ENCODE peak calls at places on chromosomes 2 and 18, in nine cellular contexts. X is K562, U is astrocyte of the cerebellum, R is HCT116, Y is cardiac fibroblast, O is AG04450, C is GM06990, J is upper lobe of right lung, H is epithelial cell of esophagus. S is an unnamed sample.

GRCh38 chr2:182733572-182733971 is 17.5 kb downstream of the DNAJC10 start:
- DNase-seq in X (no peak), U (no peak), R (no peak), Y (no peak), O (no peak), C (no peak), J (no peak), H (no peak), S (no peak)

GRCh38 chr18:13680612-13681011 is 45.7 kb downstream of the FAM210A start:
- DNase-seq in X (peak), U (no peak), R (peak), Y (no peak), O (no peak), C (no peak), J (no peak), H (peak), S (peak)

GRCh38 chr18:61912476-61912875 is 19.7 kb upstream of the RNF152 start:
- DNase-seq in X (no peak), U (no peak), R (no peak), Y (no peak), O (no peak), C (no peak), J (no peak), H (no peak), S (no peak)

GRCh38 chr2:51165534-51166260 is 133.8 kb upstream of the NRXN1 start:
- DNase-seq in X (no peak), U (no peak), R (no peak), Y (peak), O (no peak), C (no peak), J (no peak), H (no peak), S (no peak)

GRCh38 chr18:77433076-77433475 is 183.4 kb downstream of the GALR1 start:
- DNase-seq in X (no peak), U (no peak), R (no peak), Y (no peak), O (no peak), C (no peak), J (no peak), H (no peak), S (no peak)

GRCh38 chr2:166384774-166385173 is 9.0 kb upstream of the SCN9A start:
- DNase-seq in X (peak), U (peak), R (no peak), Y (peak), O (no peak), C (no peak), J (no peak), H (peak), S (peak)

GRCh38 chr2:203733683-203734082 is 27.2 kb downstream of the CD28 start:
- DNase-seq in X (no peak), U (no peak), R (no peak), Y (no peak), O (no peak), C (no peak), J (no peak), H (no peak), S (no peak)

GRCh38 chr2:16475581-16475980 is 190.1 kb downstream of the CYRIA start:
- DNase-seq in X (no peak), U (no peak), R (no peak), Y (no peak), O (no peak), C (no peak), J (no peak), H (peak), S (no peak)

GRCh38 chr2:66439291-66440010 is 4.5 kb downstream of the MEIS1 start:
- DNase-seq in X (no peak), U (no peak), R (no peak), Y (peak), O (no peak), C (no peak), J (no peak), H (no peak), S (peak)

GRCh38 chr2:219620546-219620945 is 6.9 kb upstream of the SLC4A3 start:
- DNase-seq in X (no peak), U (no peak), R (no peak), Y (no peak), O (no peak), C (no peak), J (no peak), H (no peak), S (no peak)

GRCh38 chr2:227576110-227576509 is 22.6 kb upstream of the SCYGR2 start:
- DNase-seq in X (no peak), U (no peak), R (no peak), Y (no peak), O (no peak), C (no peak), J (no peak), H (peak), S (no peak)

GRCh38 chr2:26175191-26175715 is 2.4 kb downstream of the GAREM2 start:
- DNase-seq in X (no peak), U (no peak), R (no peak), Y (no peak), O (no peak), C (no peak), J (no peak), H (no peak), S (no peak)

GRCh38 chr2:200161458-200161857 is 145.0 kb upstream of the SPATS2L start:
- DNase-seq in X (no peak), U (no peak), R (no peak), Y (no peak), O (no peak), C (no peak), J (no peak), H (peak), S (no peak)

GRCh38 chr2:149360106-149360505 is 29.7 kb downstream of the LYPD6 start:
- DNase-seq in X (no peak), U (no peak), R (no peak), Y (no peak), O (no peak), C (no peak), J (no peak), H (peak), S (no peak)

GRCh38 chr2:20678751-20679150 is 11.8 kb downstream of the GDF7 start:
- DNase-seq in X (no peak), U (no peak), R (no peak), Y (no peak), O (no peak), C (no peak), J (no peak), H (no peak), S (no peak)

GRCh38 chr2:20675701-20676352 is 8.9 kb downstream of the GDF7 start:
- DNase-seq in X (no peak), U (no peak), R (no peak), Y (no peak), O (no peak), C (peak), J (no peak), H (peak), S (no peak)

GRCh38 chr2:20674974-20675679 is 8.2 kb downstream of the GDF7 start:
- DNase-seq in X (no peak), U (peak), R (no peak), Y (peak), O (peak), C (no peak), J (no peak), H (peak), S (peak)

GRCh38 chr2:20676353-20677215 is 9.6 kb downstream of the GDF7 start:
- DNase-seq in X (no peak), U (no peak), R (no peak), Y (peak), O (no peak), C (peak), J (no peak), H (no peak), S (no peak)

GRCh38 chr2:20677301-20678176 is 10.6 kb downstream of the GDF7 start:
- DNase-seq in X (no peak), U (no peak), R (no peak), Y (no peak), O (no peak), C (no peak), J (no peak), H (no peak), S (no peak)
- H3K4me3 ChIP-seq in X (no peak), U (no peak), R (no peak), Y (no peak), O (no peak), C (peak), J (no peak), H (no peak), S (no peak)

DNA sequence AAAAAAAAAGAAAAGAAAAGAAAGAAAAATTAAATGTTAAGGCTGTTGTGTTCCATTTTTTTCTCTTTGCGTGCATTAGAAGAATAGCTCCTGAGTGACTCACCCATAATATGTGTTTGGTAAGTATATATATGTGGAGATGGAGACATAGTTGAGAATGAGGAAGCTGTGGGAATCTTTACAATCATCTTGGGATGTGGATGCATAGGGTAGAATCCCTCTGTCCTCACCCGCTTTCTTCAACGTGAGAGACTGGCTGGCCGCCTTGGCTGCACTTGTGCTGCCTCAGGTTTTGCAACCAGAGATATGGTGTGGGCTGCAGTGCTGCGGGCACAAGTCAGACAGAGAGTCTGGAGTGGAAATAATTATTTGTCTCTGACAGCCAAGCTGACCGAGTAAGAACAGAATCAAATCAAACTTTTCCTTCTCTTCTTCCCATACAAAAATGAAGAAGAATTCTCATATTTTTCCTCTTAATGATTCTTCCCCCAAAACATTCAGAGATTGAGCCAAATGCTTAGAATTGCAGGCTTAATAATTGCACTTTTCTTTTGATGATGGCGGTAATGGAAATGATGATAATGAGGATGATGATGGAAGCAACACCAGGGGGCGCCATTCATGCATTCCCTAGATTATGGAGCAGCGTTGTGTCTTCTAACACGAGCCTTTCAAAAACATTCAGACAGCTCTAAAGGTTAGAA is 48.5 kb downstream of the SERPINB7 start:
- DNase-seq in X (peak), U (no peak), R (peak), Y (peak), O (peak), C (no peak), J (no peak), H (peak), S (peak)
- TF ChIP-seq CTCF in X (peak), U (no peak), R (peak), Y (peak), O (peak), C (peak), J (peak), H (no peak), S (peak)

DNA sequence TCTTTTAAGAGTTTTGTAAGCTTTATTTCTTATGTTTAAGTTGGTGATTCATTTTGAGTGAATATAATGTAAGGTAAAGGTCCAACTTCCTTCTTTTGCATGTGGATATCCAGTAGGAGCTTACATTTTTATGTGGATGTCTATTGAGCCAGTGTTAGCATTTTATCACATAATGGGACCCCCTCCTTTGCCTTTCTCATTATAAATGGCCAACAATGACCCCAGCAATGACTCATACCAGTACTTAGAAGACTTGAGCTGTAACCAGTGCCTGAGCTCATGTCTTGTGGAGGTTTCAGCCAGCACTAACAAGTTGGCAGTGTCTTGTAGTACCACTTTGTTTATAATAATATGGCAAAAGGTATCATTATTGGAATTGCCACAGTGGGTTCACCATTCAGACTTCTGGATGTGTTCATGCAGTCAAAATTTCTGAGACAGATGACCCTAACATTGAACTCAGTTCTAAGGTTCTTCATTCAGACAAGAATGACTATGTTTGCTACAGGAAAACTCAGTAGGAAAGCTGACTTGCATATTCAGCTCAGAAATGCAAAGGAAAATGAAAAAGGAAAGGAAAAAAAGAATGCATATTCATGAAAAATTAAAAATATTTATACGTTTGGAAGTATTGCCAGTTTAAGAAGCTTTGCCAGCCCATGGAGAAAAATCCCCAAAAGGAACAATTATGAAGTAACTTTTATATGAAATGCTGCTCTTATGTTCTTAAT is 41.0 kb downstream of the CDKL4 start:
- DNase-seq in X (no peak), U (no peak), R (no peak), Y (peak), O (no peak), C (no peak), J (no peak), H (peak), S (peak)
- H3K4me3 ChIP-seq in X (no peak), U (no peak), R (no peak), Y (no peak), O (no peak), C (no peak), J (no peak), H (no peak), S (no peak)

DNA sequence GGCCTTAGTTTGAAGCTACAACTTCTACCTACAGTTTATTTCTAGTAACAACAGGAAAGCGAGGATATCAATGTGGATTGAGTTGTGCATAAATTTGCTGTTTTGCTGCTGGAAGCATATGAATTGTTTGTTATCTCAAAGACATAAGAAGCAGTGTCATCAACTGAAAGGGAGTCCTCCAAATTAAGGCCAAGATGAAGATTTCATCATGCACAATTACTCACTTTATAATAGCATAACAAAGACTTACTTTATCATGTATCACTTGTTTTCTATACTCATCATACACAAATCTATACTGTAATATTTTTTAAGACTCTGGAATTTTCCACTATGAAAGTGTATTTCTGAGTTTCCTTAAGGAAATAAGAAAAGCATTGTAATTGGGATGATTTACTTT is 136.1 kb upstream of the FANCL start:
- DNase-seq in X (no peak), U (no peak), R (no peak), Y (no peak), O (no peak), C (no peak), J (no peak), H (peak), S (peak)
- TF ChIP-seq CTCF in X (no peak), U (no peak), R (no peak), Y (no peak), O (no peak), C (no peak), J (no peak), H (no peak), S (no peak)

GRCh38 chr2:201406077-201406662 is 45.1 kb downstream of the TRAK2 start:
- DNase-seq in X (peak), U (peak), R (no peak), Y (peak), O (peak), C (no peak), J (no peak), H (peak), S (peak)
- H3K4me3 ChIP-seq in X (peak), U (no peak), R (no peak), Y (no peak), O (no peak), C (no peak), J (no peak), H (no peak), S (no peak)

GRCh38 chr2:97958184-97958583 is 37.6 kb downstream of the TMEM131 start:
- DNase-seq in X (no peak), U (no peak), R (no peak), Y (no peak), O (no peak), C (no peak), J (no peak), H (no peak), S (no peak)

GRCh38 chr2:97953867-97954266 is 41.9 kb downstream of the TMEM131 start:
- DNase-seq in X (no peak), U (no peak), R (no peak), Y (no peak), O (no peak), C (no peak), J (no peak), H (no peak), S (no peak)

GRCh38 chr2:97961534-97961933 is 34.2 kb downstream of the TMEM131 start:
- DNase-seq in X (no peak), U (no peak), R (no peak), Y (no peak), O (no peak), C (peak), J (no peak), H (no peak), S (no peak)

GRCh38 chr2:97952357-97952756 is 43.4 kb downstream of the TMEM131 start:
- DNase-seq in X (no peak), U (no peak), R (no peak), Y (no peak), O (no peak), C (no peak), J (no peak), H (no peak), S (no peak)

DNA sequence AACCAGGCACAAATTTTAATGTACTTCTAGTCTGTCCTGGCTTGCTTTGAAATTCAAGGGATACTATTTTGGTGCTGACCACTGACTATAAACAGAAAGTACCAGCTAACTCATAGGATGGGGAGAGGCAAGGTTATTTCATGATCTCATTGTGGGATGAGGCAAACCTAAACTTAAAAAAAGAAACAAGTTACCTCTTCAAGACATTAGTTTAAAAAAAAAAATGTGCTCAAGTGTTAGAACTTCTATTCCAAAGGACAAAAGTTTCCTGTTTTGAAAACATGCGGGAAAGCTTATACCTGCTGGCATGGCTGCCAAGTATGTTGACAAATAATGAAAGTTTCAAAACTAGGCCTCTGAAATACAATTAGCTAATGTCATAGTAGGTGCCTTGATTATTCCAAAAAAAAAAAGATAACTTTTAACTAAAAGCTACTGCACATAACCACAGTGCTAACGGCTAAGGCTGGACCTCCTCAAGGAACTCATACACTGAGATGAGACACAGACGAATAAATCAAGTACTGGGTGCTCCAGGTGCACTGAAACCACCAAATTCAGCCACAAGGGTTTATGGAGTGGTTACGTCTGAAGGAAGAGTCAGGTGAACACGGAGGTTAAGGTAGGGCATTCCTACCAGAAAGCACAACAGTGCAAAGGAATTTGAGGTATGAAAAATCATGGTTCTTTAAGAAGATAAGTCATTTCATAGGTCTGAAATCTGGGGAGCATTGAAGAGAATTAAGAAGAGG is 38.1 kb downstream of the TMEM131 start:
- DNase-seq in X (no peak), U (no peak), R (no peak), Y (no peak), O (peak), C (no peak), J (no peak), H (no peak), S (no peak)
- TF ChIP-seq CTCF in X (no peak), U (no peak), R (no peak), Y (no peak), O (no peak), C (no peak), J (no peak), H (no peak), S (no peak)

GRCh38 chr18:8140841-8141501 is 468.3 kb upstream of the RAB12 start:
- DNase-seq in X (peak), U (no peak), R (no peak), Y (peak), O (no peak), C (no peak), J (no peak), H (peak), S (peak)
- H3K4me3 ChIP-seq in X (no peak), U (no peak), R (no peak), Y (no peak), O (no peak), C (no peak), J (no peak), H (no peak), S (no peak)

GRCh38 chr18:43420950-43421349 is 143.7 kb upstream of the SYT4 start:
- DNase-seq in X (no peak), U (no peak), R (no peak), Y (no peak), O (no peak), C (no peak), J (no peak), H (no peak), S (no peak)
- TF ChIP-seq CTCF in X (no peak), U (peak), R (no peak), Y (peak), O (no peak), C (peak), J (no peak), H (no peak), S (peak)

GRCh38 chr2:12045864-12046291 is 299.4 kb downstream of the LPIN1 start:
- DNase-seq in X (no peak), U (no peak), R (no peak), Y (peak), O (no peak), C (peak), J (no peak), H (no peak), S (no peak)
- H3K4me3 ChIP-seq in X (no peak), U (no peak), R (no peak), Y (no peak), O (no peak), C (peak), J (no peak), H (no peak), S (no peak)

DNA sequence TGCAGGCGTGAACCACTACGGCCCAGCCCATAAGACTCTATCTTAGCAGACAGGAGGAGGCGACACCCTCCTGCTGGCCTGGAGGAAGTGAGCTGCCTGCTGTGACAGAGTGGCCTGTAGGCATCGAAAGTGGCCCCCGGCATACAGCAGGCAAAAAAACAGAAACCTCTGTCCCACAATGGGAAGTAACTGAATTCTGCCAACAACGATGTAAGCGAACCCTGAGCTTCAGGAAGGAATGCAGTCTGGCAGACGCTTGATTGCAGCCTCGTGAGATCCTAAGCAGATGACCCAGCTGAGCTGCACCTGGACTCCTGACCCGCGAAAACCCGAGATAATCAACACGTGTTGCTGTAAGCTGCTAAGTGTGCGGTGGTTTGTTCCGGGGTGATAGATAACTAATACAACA is 13.6 kb downstream of the MRO start:
- DNase-seq in X (peak), U (no peak), R (no peak), Y (no peak), O (no peak), C (no peak), J (peak), H (no peak), S (no peak)
- TF ChIP-seq CTCF in X (no peak), U (no peak), R (no peak), Y (no peak), O (no peak), C (no peak), J (no peak), H (no peak), S (no peak)